ENCODE peak calls at places on chromosome 21, in seven cellular contexts. D is SK-N-SH, B is aorta, L is stomach, I is IMR-90, X is coronary artery, C is OCI-LY7. M is an unnamed sample.

GRCh38 chr21:25568230-25568629 is 39.1 kb downstream of the MRPL39 start:
- DNase-seq in B (no peak), L (no peak), D (no peak), I (peak), X (no peak), C (no peak), M (no peak)

GRCh38 chr21:38920631-38921398 is 115.1 kb downstream of the ETS2 start:
- DNase-seq in L (no peak), B (no peak), C (no peak), I (peak), D (no peak), X (peak), M (no peak)

GRCh38 chr21:28181730-28182129 is 810.9 kb downstream of the LTN1 start:
- DNase-seq in L (no peak), X (no peak), B (no peak), I (no peak), D (no peak), C (no peak), M (no peak)

GRCh38 chr21:18070392-18070791 is 174.2 kb upstream of the CHODL start:
- DNase-seq in X (no peak), B (no peak), I (no peak), D (no peak), L (no peak), C (no peak), M (no peak)

GRCh38 chr21:39314155-39315027 is 959 bp upstream of the BRWD1 start:
- DNase-seq in B (no peak), D (no peak), L (peak), I (peak), X (no peak), C (peak), M (peak)

GRCh38 chr21:37592496-37592895 is 225.9 kb downstream of the DYRK1A start:
- DNase-seq in L (no peak), X (no peak), I (no peak), C (no peak), B (no peak), D (no peak), M (no peak)

GRCh38 chr21:41478319-41479177 is 29.4 kb downstream of the TMPRSS2 start:
- DNase-seq in C (no peak), I (no peak), B (no peak), X (no peak), D (no peak), L (no peak), M (peak)

GRCh38 chr21:17548262-17548661 is 35.4 kb downstream of the CXADR start:
- DNase-seq in C (no peak), L (no peak), B (no peak), I (peak), D (no peak), X (no peak), M (no peak)

GRCh38 chr21:18832950-18833349 is 429.4 kb upstream of the TMPRSS15 start:
- DNase-seq in D (no peak), X (no peak), C (no peak), L (no peak), B (no peak), I (no peak), M (no peak)

GRCh38 chr21:40685121-40685630 is 161.8 kb downstream of the DSCAM start:
- DNase-seq in L (no peak), D (no peak), I (no peak), X (no peak), C (no peak), B (no peak), M (no peak)

GRCh38 chr21:14955936-14956520 is 108.8 kb downstream of the NRIP1 start:
- DNase-seq in X (no peak), D (no peak), L (no peak), I (no peak), C (no peak), B (no peak), M (no peak)

GRCh38 chr21:17636711-17637110 is 24.0 kb upstream of the BTG3 start:
- DNase-seq in C (no peak), X (no peak), B (no peak), I (no peak), D (no peak), L (no peak), M (no peak)

GRCh38 chr21:41620982-41621381 is 113.0 kb upstream of the TMPRSS2 start:
- DNase-seq in B (peak), L (no peak), I (peak), X (no peak), D (no peak), C (no peak), M (peak)

GRCh38 chr21:27024971-27025370 is 58.1 kb upstream of the ADAMTS5 start:
- DNase-seq in C (no peak), B (no peak), X (no peak), L (no peak), I (peak), D (no peak), M (no peak)

GRCh38 chr21:27024316-27024715 is 57.4 kb upstream of the ADAMTS5 start:
- DNase-seq in X (no peak), I (peak), L (no peak), B (no peak), D (no peak), C (no peak), M (no peak)

GRCh38 chr21:27021046-27021445 is 54.2 kb upstream of the ADAMTS5 start:
- DNase-seq in L (no peak), D (no peak), I (no peak), X (no peak), B (no peak), C (no peak), M (no peak)

GRCh38 chr21:27021801-27022200 is 54.9 kb upstream of the ADAMTS5 start:
- DNase-seq in D (no peak), I (no peak), C (no peak), B (no peak), L (no peak), X (no peak), M (no peak)

DNA sequence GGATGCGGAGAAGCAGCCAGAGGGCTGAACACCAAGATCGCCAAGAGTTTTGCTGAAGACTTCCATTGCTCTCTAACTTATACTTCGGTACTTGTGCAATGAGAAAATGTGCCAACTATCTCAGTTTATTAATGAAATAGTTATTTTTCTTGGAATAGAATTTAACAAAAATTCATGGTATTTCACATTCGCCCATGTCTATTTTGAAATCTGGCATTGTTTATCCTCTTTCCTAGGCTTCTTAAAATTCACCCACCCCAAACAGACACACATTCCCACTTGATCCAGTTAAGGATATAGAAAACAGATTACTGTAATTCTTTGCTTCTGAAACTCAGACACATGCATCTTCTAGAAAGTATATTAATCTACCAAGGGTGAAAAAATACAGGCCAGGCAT is 56.3 kb upstream of the ADAMTS5 start:
- DNase-seq in D (no peak), B (no peak), I (no peak), C (no peak), X (no peak), L (no peak), M (no peak)
- H3K27ac ChIP-seq in D (no peak), B (no peak), I (peak), C (no peak), X (no peak), L (no peak), M (no peak)

GRCh38 chr21:42784896-42785451 is 94.4 kb downstream of the WDR4 start:
- DNase-seq in X (no peak), B (no peak), L (no peak), D (peak), I (no peak), C (no peak), M (no peak)

GRCh38 chr21:42785666-42786427 is 93.5 kb downstream of the WDR4 start:
- DNase-seq in C (no peak), D (no peak), L (no peak), I (no peak), B (no peak), X (no peak), M (no peak)

GRCh38 chr21:42782723-42783247 is 96.6 kb downstream of the WDR4 start:
- DNase-seq in D (peak), L (no peak), X (no peak), I (no peak), B (no peak), C (no peak), M (peak)

GRCh38 chr21:42781981-42782722 is 97.2 kb downstream of the WDR4 start:
- DNase-seq in I (no peak), X (no peak), D (peak), C (no peak), L (peak), B (no peak), M (peak)

GRCh38 chr21:42784276-42784675 is 95.1 kb downstream of the WDR4 start:
- DNase-seq in X (no peak), B (no peak), I (no peak), C (no peak), L (peak), D (peak), M (no peak)
- H3K27ac ChIP-seq in X (no peak), B (no peak), I (no peak), C (no peak), L (peak), D (no peak), M (no peak)

DNA sequence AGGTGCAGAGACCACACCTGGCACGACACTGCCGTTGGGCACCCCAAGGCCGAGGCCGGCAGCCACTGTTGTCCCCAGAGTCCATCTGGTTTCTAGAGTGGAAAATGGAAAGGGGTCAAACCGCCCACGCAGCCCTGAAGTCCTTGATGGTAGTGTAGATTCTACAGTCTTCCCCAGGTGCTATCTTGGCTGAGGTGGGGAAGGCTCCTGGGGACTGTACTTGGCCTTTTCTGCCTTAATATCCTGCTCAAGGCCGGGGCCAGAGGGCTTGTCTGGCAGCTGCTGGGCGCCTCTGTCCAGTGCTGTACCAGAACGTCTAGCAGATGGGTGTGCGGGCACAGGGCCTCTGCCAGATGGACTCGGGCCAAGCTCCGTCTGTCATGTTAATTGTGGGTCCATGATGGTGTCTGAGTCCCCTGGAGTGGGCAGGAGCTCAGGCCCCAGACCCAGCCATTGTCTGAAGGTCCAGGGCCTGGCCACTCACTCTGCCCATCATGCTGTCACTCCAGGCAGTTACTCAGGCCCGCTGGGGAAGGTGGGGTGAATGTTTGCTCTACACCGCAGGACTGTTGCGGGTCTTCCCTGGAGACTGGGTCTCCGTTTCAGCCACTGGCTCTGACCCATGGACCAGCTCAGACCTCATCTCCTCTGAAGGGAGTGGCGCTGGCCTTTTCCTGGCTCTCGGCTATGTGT is 161.9 kb upstream of the COL6A1 start:
- DNase-seq in L (no peak), I (no peak), D (peak), X (no peak), B (no peak), C (no peak), M (no peak)
- H3K27ac ChIP-seq in L (no peak), I (peak), D (peak), X (no peak), B (no peak), C (no peak), M (no peak)

GRCh38 chr21:36423772-36424433 is 38.7 kb downstream of the CHAF1B start:
- DNase-seq in D (no peak), L (no peak), B (peak), X (no peak), C (no peak), I (no peak), M (no peak)
- H3K27ac ChIP-seq in D (no peak), L (no peak), B (no peak), X (no peak), C (no peak), I (no peak), M (no peak)

GRCh38 chr21:16378570-16378969 is 648.8 kb downstream of the USP25 start:
- DNase-seq in L (no peak), C (no peak), I (no peak), X (no peak), B (no peak), D (no peak), M (no peak)

GRCh38 chr21:16376673-16377072 is 646.9 kb downstream of the USP25 start:
- DNase-seq in I (no peak), X (no peak), B (no peak), D (no peak), L (no peak), C (no peak), M (no peak)

GRCh38 chr21:16377857-16378256 is 648.1 kb downstream of the USP25 start:
- DNase-seq in D (no peak), C (no peak), X (no peak), B (no peak), I (no peak), L (no peak), M (no peak)

GRCh38 chr21:16372546-16372945 is 642.8 kb downstream of the USP25 start:
- DNase-seq in B (no peak), X (no peak), C (no peak), L (no peak), I (no peak), D (no peak), M (no peak)

DNA sequence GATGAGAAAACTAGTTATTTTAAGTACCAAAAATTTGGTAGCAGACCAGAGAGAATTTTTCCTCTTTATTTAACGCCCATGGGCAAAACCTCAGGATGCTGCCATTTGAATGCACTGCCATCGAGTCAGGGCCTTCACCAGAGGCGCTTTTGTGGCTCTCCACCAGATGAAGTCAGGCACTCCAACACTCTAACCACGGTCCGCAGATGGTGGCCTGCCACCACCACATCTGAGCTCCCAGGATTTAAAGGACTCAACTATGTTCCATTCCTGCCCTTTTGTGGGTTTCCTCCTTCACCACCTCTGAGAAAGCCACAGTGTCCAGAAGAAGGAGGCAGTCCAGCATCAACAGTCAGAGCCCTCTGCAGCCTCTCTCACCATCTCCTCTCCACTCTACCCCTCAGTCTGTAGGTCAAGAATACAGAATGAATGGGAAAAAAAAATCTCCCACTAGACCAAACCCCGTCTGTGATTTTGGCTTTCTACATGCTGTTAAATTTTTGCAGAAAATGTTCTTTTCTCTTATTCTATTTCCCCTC is 647.4 kb downstream of the USP25 start:
- DNase-seq in C (no peak), B (no peak), I (no peak), X (no peak), L (no peak), D (no peak), M (no peak)
- H3K27ac ChIP-seq in C (no peak), B (no peak), I (no peak), X (peak), L (peak), D (no peak), M (no peak)

DNA sequence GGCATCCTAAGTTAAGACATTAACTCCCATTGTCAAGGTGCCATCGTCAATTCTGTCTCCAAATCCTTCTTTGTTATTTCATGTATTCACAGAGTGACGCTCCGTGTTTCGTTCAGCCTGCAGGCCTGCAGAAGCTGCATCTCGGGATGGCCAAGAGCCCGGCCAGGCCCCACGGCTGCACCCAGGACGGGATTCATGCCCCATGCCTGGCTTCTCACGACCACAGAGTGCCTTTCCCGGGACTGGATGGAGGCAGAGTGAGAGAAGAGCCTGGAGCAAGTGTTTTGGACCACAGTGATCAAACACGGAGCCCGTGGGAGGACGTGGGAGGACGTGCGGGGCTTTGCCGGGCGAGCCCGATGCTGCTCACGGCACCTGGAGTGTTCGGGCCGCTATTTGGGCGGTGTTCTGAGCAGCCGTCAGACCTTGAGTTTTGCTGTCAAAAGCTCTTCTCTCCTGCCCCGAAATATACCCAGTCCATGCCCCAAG is 56.8 kb downstream of the COL6A1 start:
- DNase-seq in I (no peak), L (no peak), B (no peak), D (no peak), C (no peak), X (no peak), M (no peak)
- H3K27ac ChIP-seq in I (peak), L (peak), B (no peak), D (peak), C (no peak), X (peak), M (peak)

DNA sequence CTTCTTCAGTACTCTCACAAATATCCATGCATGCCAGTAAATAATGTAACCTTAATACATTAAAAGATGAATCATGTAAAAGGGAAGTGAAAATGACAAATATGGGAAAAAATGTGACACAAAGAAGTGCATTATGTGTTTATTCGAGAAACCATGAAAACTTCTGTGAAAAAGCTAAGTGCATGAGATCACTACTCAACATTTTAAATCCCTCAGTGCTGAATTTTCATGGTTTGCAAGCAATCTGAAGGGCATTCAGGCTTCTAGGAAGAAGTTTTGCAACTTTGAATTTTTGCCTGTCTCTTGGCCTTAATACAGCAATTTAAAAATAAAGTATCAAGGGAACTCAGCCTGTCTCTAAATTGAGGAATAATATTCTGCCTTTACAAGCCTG is 78.2 kb downstream of the MAP3K7CL start:
- DNase-seq in D (no peak), B (no peak), L (no peak), I (peak), X (no peak), C (no peak), M (no peak)
- H3K27ac ChIP-seq in D (peak), B (no peak), L (peak), I (peak), X (peak), C (no peak), M (no peak)

GRCh38 chr21:31531967-31532366 is 127.5 kb upstream of the SOD1 start:
- DNase-seq in B (no peak), L (no peak), D (no peak), C (no peak), I (no peak), X (no peak), M (no peak)

GRCh38 chr21:31530364-31530763 is 129.1 kb upstream of the SOD1 start:
- DNase-seq in D (peak), L (no peak), B (no peak), I (no peak), X (no peak), C (no peak), M (no peak)

GRCh38 chr21:31536138-31536537 is 123.4 kb upstream of the SOD1 start:
- DNase-seq in I (no peak), D (no peak), X (no peak), C (no peak), B (peak), L (no peak), M (no peak)

GRCh38 chr21:31529406-31529805 is 130.1 kb upstream of the SOD1 start:
- DNase-seq in L (no peak), I (no peak), X (no peak), D (no peak), C (no peak), B (no peak), M (no peak)

GRCh38 chr21:31530918-31531705 is 128.4 kb upstream of the SOD1 start:
- DNase-seq in X (no peak), D (peak), L (peak), C (no peak), I (no peak), B (no peak), M (no peak)
- H3K27ac ChIP-seq in X (no peak), D (no peak), L (no peak), C (no peak), I (no peak), B (no peak), M (no peak)

GRCh38 chr21:45199201-45199600 is 88.5 kb downstream of the POFUT2 start:
- DNase-seq in D (no peak), L (no peak), I (no peak), C (no peak), X (no peak), B (no peak), M (no peak)

GRCh38 chr21:45202344-45202743 is 85.4 kb downstream of the POFUT2 start:
- DNase-seq in I (no peak), L (no peak), D (no peak), B (no peak), C (no peak), X (no peak), M (no peak)

GRCh38 chr21:45200031-45200430 is 87.7 kb downstream of the POFUT2 start:
- DNase-seq in I (no peak), B (no peak), L (no peak), C (no peak), X (no peak), D (no peak), M (no peak)

GRCh38 chr21:45202889-45203288 is 84.8 kb downstream of the POFUT2 start:
- DNase-seq in D (peak), B (no peak), L (no peak), X (no peak), C (no peak), I (no peak), M (no peak)

DNA sequence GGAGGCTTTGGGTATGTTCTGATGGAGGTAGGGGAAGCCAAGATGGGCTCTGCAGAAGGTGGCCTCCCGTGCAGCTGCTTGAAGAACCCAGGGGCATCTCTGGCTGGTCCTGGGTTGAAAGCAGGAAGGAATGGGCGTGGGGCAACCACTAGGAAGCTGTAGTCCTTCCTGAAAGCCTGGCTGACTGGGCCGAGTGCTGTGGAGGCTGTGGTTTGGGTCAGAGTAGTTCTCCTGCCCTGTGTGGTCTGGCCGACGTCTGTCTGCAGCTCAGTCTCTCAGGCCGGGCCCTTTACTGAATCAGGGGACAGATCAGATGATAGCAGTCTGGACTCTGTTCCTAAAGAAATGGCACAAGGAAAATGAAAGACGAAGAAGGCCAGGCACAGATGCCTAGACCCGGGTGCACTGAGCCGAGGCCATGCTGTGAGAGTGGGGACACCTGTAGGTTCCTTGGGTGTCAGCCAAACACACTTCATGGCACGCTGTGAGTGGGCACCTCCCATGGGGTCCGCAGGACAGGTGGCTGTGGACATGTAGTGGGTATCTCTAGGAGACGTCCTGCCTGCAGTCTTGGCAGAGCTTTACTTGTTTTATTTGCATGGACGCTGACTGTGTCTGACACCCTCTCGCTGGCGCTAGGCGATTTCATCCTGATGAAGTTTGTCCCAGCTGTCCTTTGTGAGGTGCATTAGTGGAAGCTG is 86.9 kb downstream of the POFUT2 start:
- DNase-seq in X (no peak), L (no peak), I (no peak), D (no peak), C (no peak), B (no peak), M (no peak)
- H3K27ac ChIP-seq in X (no peak), L (no peak), I (no peak), D (no peak), C (no peak), B (no peak), M (no peak)

GRCh38 chr21:34687065-34687464 is 18.3 kb downstream of the CLIC6 start:
- DNase-seq in I (no peak), L (no peak), X (no peak), B (no peak), C (no peak), D (no peak), M (no peak)
- H3K27ac ChIP-seq in I (no peak), L (no peak), X (no peak), B (no peak), C (no peak), D (no peak), M (no peak)